ENCODE peak calls at places on chromosomes 11 and 22, in seven cellular contexts. H, B, M, I, D, X and T are unnamed samples.

GRCh38 chr22:50207383-50208031 is 6.7 kb downstream of the SELENOO start:
- ATAC-seq in I (peak; percentile 15), M (no peak), B (no peak), H (no peak), D (no peak), X (no peak), T (no peak)

GRCh38 chr22:37996079-37996478 is 11.7 kb upstream of the SOX10 start:
- ATAC-seq in B (no peak), I (peak; percentile 69), X (no peak), D (no peak), H (no peak), M (no peak), T (no peak)

GRCh38 chr11:126336065-126336464 is 19.4 kb upstream of the ST3GAL4 start:
- ATAC-seq in D (no peak), H (no peak), I (no peak), M (no peak), X (no peak), B (no peak), T (no peak)

GRCh38 chr11:114827043-114827442 is 148.7 kb downstream of the NXPE2 start:
- ATAC-seq in H (no peak), M (no peak), I (no peak), B (no peak), X (no peak), D (peak; percentile 41), T (no peak)

GRCh38 chr11:125990244-125990643 is 44.4 kb downstream of the VSIG10L2 start:
- ATAC-seq in X (no peak), D (peak; percentile 30), I (peak; percentile 61), M (no peak), B (no peak), H (no peak), T (peak; percentile 48)

GRCh38 chr11:118910309-118911112 is 15.2 kb downstream of the BCL9L start:
- ATAC-seq in H (peak; percentile 62), X (peak; percentile 48), D (peak; percentile 50), M (peak; percentile 40), B (peak; percentile 21), I (no peak), T (peak; percentile 50)

GRCh38 chr11:127105578-127105977 is 105.0 kb upstream of the KIRREL3 start:
- ATAC-seq in D (no peak), M (no peak), X (no peak), H (no peak), B (no peak), I (no peak), T (no peak)

GRCh38 chr11:6608726-6609501 is 3.1 kb downstream of the TAF10 start:
- ATAC-seq in H (no peak), D (no peak), B (no peak), X (no peak), I (no peak), M (no peak), T (no peak)

GRCh38 chr11:27754035-27755017 is 54.1 kb upstream of the BDNF start:
- ATAC-seq in M (no peak), X (no peak), H (no peak), I (peak; percentile 94), D (no peak), B (peak; percentile 81), T (no peak)

GRCh38 chr11:23103403-23103802 is 243.1 kb upstream of the CCDC179 start:
- ATAC-seq in M (no peak), X (no peak), I (no peak), D (no peak), H (no peak), B (no peak), T (no peak)

GRCh38 chr11:11857769-11858168 is 16.0 kb downstream of the USP47 start:
- ATAC-seq in D (no peak), I (no peak), M (peak; percentile 80), X (peak; percentile 65), B (no peak), H (no peak), T (no peak)

GRCh38 chr11:126993599-126993998 is 7.0 kb downstream of the KIRREL3 start:
- ATAC-seq in H (no peak), B (no peak), X (no peak), M (no peak), D (no peak), I (no peak), T (no peak)

GRCh38 chr22:32830473-32830872 is 29.0 kb downstream of the TIMP3 start:
- ATAC-seq in X (no peak), M (no peak), B (no peak), D (peak; percentile 62), H (no peak), I (no peak), T (peak; percentile 68)

GRCh38 chr11:134940441-134941125 is 528.5 kb upstream of the B3GAT1 start:
- ATAC-seq in I (no peak), B (no peak), M (no peak), X (no peak), H (no peak), D (no peak), T (no peak)

GRCh38 chr11:13348305-13348704 is 70.7 kb downstream of the BMAL1 start:
- ATAC-seq in X (no peak), I (peak; percentile 47), M (no peak), H (no peak), B (no peak), D (no peak), T (no peak)

GRCh38 chr11:117220568-117220967 is 11.3 kb downstream of the PCSK7 start:
- ATAC-seq in I (no peak), B (no peak), H (no peak), M (no peak), D (peak; percentile 39), X (no peak), T (peak; percentile 52)

GRCh38 chr11:102268985-102269470 is 48.3 kb upstream of the BIRC3 start:
- ATAC-seq in D (no peak), M (no peak), X (no peak), B (peak; percentile 55), H (peak; percentile 36), I (no peak), T (no peak)

GRCh38 chr11:116808262-116809175 is 14.6 kb downstream of the APOA4 start:
- ATAC-seq in M (no peak), H (peak; percentile 92), B (no peak), D (peak; percentile 84), X (no peak), I (no peak), T (no peak)

GRCh38 chr11:88345408-88345807 is 7.9 kb upstream of the CTSC start:
- ATAC-seq in X (no peak), H (no peak), M (no peak), D (no peak), I (peak; percentile 75), B (no peak), T (no peak)

GRCh38 chr11:15690326-15690725 is 575.6 kb downstream of the INSC start:
- ATAC-seq in M (no peak), X (no peak), H (no peak), I (no peak), B (no peak), D (no peak), T (no peak)

GRCh38 chr11:114358711-114359110 is 41.6 kb downstream of the C11orf71 start:
- ATAC-seq in X (no peak), I (no peak), B (no peak), M (no peak), H (no peak), D (peak; percentile 55), T (no peak)

GRCh38 chr11:71564430-71564829 is 933 bp upstream of the KRTAP5-10 start:
- ATAC-seq in I (no peak), B (no peak), M (no peak), X (no peak), H (no peak), D (no peak), T (no peak)

GRCh38 chr11:116712428-116712827 is 60.4 kb downstream of the BUD13 start:
- ATAC-seq in H (no peak), I (no peak), B (no peak), M (no peak), X (no peak), D (no peak), T (no peak)

GRCh38 chr11:102214623-102215022 is 102.7 kb upstream of the BIRC3 start:
- ATAC-seq in D (no peak), X (no peak), I (no peak), B (no peak), H (no peak), M (no peak), T (no peak)

GRCh38 chr11:82883853-82884252 is 16.4 kb downstream of the PRCP start:
- ATAC-seq in D (peak; percentile 53), I (no peak), M (no peak), H (no peak), X (no peak), B (no peak), T (peak; percentile 77)

GRCh38 chr11:76513654-76514034 is 68.8 kb downstream of the EMSY start:
- ATAC-seq in I (no peak), H (no peak), X (no peak), M (no peak), B (no peak), D (no peak), T (no peak)

GRCh38 chr11:78975081-78975480 is 400.4 kb upstream of the NARS2 start:
- ATAC-seq in H (no peak), D (no peak), I (no peak), M (no peak), X (no peak), B (no peak), T (no peak)

GRCh38 chr22:17980638-17981051 is 43.7 kb downstream of the MICAL3 start:
- ATAC-seq in B (no peak), M (no peak), I (peak; percentile 59), D (peak; percentile 56), H (no peak), X (peak; percentile 92), T (peak; percentile 36)
- TF ChIP-seq POLR2AphosphoS5 in B (no peak), M (no peak), I (no peak), D (peak; percentile 9), H (no peak), X (peak; percentile 97), T (no peak)

DNA sequence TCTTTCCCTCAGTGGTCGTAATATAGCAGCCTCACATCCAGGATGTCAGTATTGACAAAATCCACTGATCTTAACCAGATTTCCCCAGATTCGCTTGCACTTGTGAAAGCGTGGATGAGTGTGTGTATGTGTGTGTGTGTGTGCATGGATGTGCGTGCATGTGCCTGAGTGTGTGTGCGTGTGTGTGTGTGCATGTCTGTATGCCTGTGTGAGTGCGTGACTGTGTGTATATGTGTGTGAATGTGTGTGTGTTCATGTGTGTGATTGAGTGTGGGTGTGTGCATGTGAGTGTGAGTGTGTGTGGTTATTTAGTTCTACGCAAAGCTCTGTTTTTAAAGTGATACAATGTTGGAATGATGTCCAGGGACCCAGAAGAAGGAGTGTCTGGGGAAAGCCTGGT is 723.2 kb downstream of the BRD1 start:
- ATAC-seq in I (no peak), H (no peak), X (no peak), D (no peak), M (no peak), B (no peak), T (no peak)
- H3K27ac ChIP-seq in I (no peak overlapping the region), H (no peak overlapping the region), X (no peak overlapping the region), D (no peak overlapping the region), M (no peak overlapping the region), B (no peak overlapping the region), T (no peak overlapping the region)

DNA sequence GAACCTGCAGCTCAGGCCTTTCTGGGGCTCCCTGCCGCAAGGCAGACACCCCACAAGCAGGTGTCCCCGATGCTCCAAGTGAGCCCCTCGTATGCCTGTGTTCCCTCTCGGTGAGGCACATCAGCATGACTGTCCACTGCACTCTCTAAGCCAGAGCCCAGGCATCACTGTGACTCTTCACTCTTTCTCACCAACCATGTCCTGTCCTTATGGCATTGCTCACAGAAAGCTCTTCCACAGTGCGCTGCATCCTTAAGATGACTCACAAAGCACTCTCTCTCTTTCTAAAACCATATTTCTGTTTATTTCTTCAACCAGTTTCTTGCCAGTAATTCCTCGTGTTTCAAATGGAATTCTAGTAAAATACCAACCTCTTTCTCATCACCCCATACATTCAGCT is 18.1 kb downstream of the GAB4 start:
- ATAC-seq in X (no peak), I (no peak), D (no peak), H (no peak), B (no peak), M (no peak), T (no peak)
- H3K9me3 ChIP-seq in X (no peaks in the 10 kb centered on the region), I (no peaks in the 10 kb centered on the region), D (no peaks in the 10 kb centered on the region), H (no peaks in the 10 kb centered on the region), B (no peaks in the 10 kb centered on the region), M (no peaks in the 10 kb centered on the region), T (no peaks in the 10 kb centered on the region)

GRCh38 chr11:69832561-69833413 is 13.6 kb upstream of the FGF3 start:
- ATAC-seq in D (peak; percentile 8), M (peak; percentile 25), I (no peak), H (no peak), X (no peak), B (no peak), T (no peak)
- TF ChIP-seq POLR2AphosphoS5 in D (no peak), M (no peak), I (no peak), H (no peak), X (no peak), B (no peak), T (no peak)